ENCODE peak calls at places on chromosomes 7 and 10, in nine cellular contexts. A is upper lobe of left lung, P is PC-9, C is cardiac muscle cell, Z is mammary epithelial cell, D is lower lobe of right lung, O is sigmoid colon, T is fibroblast of lung, G is adrenal gland. N is an unnamed sample.

GRCh38 chr7:75042299-75042698 is 31.3 kb downstream of the RCC1L start:
- DNase-seq in A (peak; percentile 70), P (no peak), C (no peak), Z (no peak), D (no peak), O (no peak), T (no peak), G (peak; percentile 28), N (no peak)

GRCh38 chr7:143069912-143070500 is 17.9 kb downstream of the OR6V1 start:
- DNase-seq in A (no peak), P (no peak), C (no peak), Z (no peak), D (no peak), O (no peak), T (no peak), G (no peak), N (no peak)

GRCh38 chr7:137298464-137298794 is 45.1 kb downstream of the PTN start:
- DNase-seq in A (no peak), P (no peak), C (no peak), Z (no peak), D (no peak), O (no peak), T (no peak), G (no peak), N (no peak)

GRCh38 chr10:133335238-133336122 is 1.2 kb downstream of the CALY start:
- DNase-seq in A (peak; percentile 84), P (no peak), C (peak; percentile 79), Z (no peak), D (peak; percentile 58), O (no peak), T (peak; percentile 69), G (peak; percentile 46), N (no peak)

GRCh38 chr7:112101083-112101846 is 104.9 kb downstream of the DOCK4 start:
- DNase-seq in A (no peak), P (no peak), C (no peak), Z (no peak), D (no peak), O (no peak), T (no peak), G (no peak), N (no peak)

GRCh38 chr7:45583296-45583695 is 9.1 kb downstream of the ADCY1 start:
- DNase-seq in A (no peak), P (no peak), C (no peak), Z (no peak), D (no peak), O (peak; percentile 14), T (no peak), G (no peak), N (no peak)

GRCh38 chr10:33291053-33291592 is 43.3 kb downstream of the NRP1 start:
- DNase-seq in A (no peak), P (peak; percentile 91), C (peak; percentile 68), Z (peak; percentile 88), D (no peak), O (no peak), T (peak; percentile 82), G (no peak), N (no peak)

GRCh38 chr10:89207181-89207800 is at the start of gene CH25H:
- DNase-seq in A (no peak), P (no peak), C (peak; percentile 81), Z (peak; percentile 66), D (peak; percentile 81), O (peak; percentile 92), T (peak; percentile 81), G (peak; percentile 69), N (no peak)

GRCh38 chr7:77439572-77439971 is 23.4 kb upstream of the GSAP start:
- DNase-seq in A (no peak), P (peak; percentile 44), C (peak; percentile 34), Z (peak; percentile 56), D (peak; percentile 76), O (no peak), T (peak; percentile 47), G (peak; percentile 25), N (no peak)

GRCh38 chr7:105759670-105760548 is 116.5 kb downstream of the ATXN7L1 start:
- DNase-seq in A (no peak), P (peak; percentile 64), C (peak; percentile 76), Z (peak; percentile 37), D (no peak), O (peak; percentile 76), T (peak; percentile 81), G (peak; percentile 49), N (no peak)

GRCh38 chr10:7015457-7015856 is 395.4 kb downstream of the SFMBT2 start:
- DNase-seq in A (no peak), P (no peak), C (no peak), Z (peak; percentile 12), D (no peak), O (no peak), T (no peak), G (no peak), N (no peak)

GRCh38 chr7:99837649-99838361 is 10.0 kb downstream of the CYP3A43 start:
- DNase-seq in A (no peak), P (peak; percentile 58), C (peak; percentile 15), Z (peak; percentile 16), D (no peak), O (no peak), T (peak; percentile 9), G (no peak), N (no peak)

GRCh38 chr10:103040424-103040823 is 122.3 kb downstream of the CNNM2 start:
- DNase-seq in A (no peak), P (no peak), C (peak; percentile 36), Z (peak; percentile 83), D (no peak), O (no peak), T (no peak), G (no peak), N (no peak)

GRCh38 chr7:81687062-81687461 is 82.8 kb downstream of the HGF start:
- DNase-seq in A (no peak), P (no peak), C (no peak), Z (no peak), D (no peak), O (no peak), T (peak; percentile 77), G (no peak), N (no peak)

GRCh38 chr7:36430881-36431280 is 41.2 kb downstream of the ANLN start:
- DNase-seq in A (no peak), P (no peak), C (peak; percentile 41), Z (no peak), D (no peak), O (no peak), T (no peak), G (no peak), N (no peak)

DNA sequence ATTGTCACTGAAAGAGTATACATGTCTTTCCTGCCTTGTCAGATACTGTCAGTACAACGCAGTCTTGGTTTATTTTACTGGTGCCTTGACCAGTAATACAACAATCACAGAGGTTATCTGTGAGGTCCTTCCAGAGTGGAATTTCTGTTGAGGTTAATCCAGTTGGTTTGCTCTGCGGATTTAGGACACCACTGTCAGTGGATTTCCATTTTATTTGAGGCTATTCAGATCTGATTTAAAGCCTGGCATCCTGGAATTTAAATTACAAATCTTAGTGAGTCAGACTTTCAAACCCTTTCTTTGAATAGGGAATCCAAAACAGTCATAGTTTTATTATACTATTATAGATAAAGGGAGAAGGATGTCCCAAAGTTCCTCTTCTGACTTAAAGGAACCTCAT is 40.5 kb downstream of the ANLN start:
- DNase-seq in A (no peak), P (no peak), C (peak; percentile 14), Z (no peak), D (no peak), O (no peak), T (no peak), G (no peak), N (no peak)
- H3K36me3 ChIP-seq in A (no peaks in the 10 kb centered on the region), P (peaks cover 73% of the 10 kb centered on the region), C (no peaks in the 10 kb centered on the region), Z (peaks cover 52% of the 10 kb centered on the region), D (no peaks in the 10 kb centered on the region), O (no peaks in the 10 kb centered on the region), T (no peaks in the 10 kb centered on the region), G (no peaks in the 10 kb centered on the region), N (peaks cover 12% of the 10 kb centered on the region)

GRCh38 chr10:58943234-58943633 is 233.2 kb upstream of the PHYHIPL start:
- DNase-seq in A (no peak), P (no peak), C (no peak), Z (no peak), D (no peak), O (no peak), T (no peak), G (no peak), N (no peak)

GRCh38 chr10:58942724-58943123 is 233.7 kb upstream of the PHYHIPL start:
- DNase-seq in A (no peak), P (no peak), C (no peak), Z (no peak), D (no peak), O (no peak), T (no peak), G (no peak), N (no peak)

GRCh38 chr10:58948303-58948702 is 228.1 kb upstream of the PHYHIPL start:
- DNase-seq in A (no peak), P (no peak), C (no peak), Z (no peak), D (no peak), O (no peak), T (no peak), G (no peak), N (no peak)

GRCh38 chr10:58943960-58944359 is 232.5 kb upstream of the PHYHIPL start:
- DNase-seq in A (no peak), P (no peak), C (no peak), Z (no peak), D (no peak), O (no peak), T (no peak), G (no peak), N (no peak)
- H3K36me3 ChIP-seq in A (no peaks in the 10 kb centered on the region), P (no peaks in the 10 kb centered on the region), C (no peaks in the 10 kb centered on the region), Z (no peaks in the 10 kb centered on the region), D (no peaks in the 10 kb centered on the region), O (no peaks in the 10 kb centered on the region), T (no peaks in the 10 kb centered on the region), G (no peaks in the 10 kb centered on the region), N (no peaks in the 10 kb centered on the region)

GRCh38 chr7:108499575-108499974 is 26.4 kb downstream of the PNPLA8 start:
- DNase-seq in A (no peak), P (no peak), C (peak; percentile 23), Z (peak; percentile 41), D (no peak), O (no peak), T (peak; percentile 14), G (no peak), N (no peak)
- H3K36me3 ChIP-seq in A (peaks cover 6% of the 10 kb centered on the region), P (peaks cover 3% of the 10 kb centered on the region), C (peaks cover 35% of the 10 kb centered on the region), Z (peaks cover 2% of the 10 kb centered on the region), D (peaks cover 65% of the 10 kb centered on the region), O (peaks cover 17% of the 10 kb centered on the region), T (no peaks in the 10 kb centered on the region), G (peaks cover 29% of the 10 kb centered on the region), N (peaks cover 5% of the 10 kb centered on the region)

GRCh38 chr7:157412021-157412443 is 75.2 kb downstream of the DNAJB6 start:
- DNase-seq in A (no peak), P (no peak), C (peak; percentile 42), Z (peak; percentile 76), D (peak; percentile 17), O (no peak), T (peak; percentile 69), G (no peak), N (no peak)
- H3K36me3 ChIP-seq in A (peaks cover 18% of the 10 kb centered on the region), P (peaks cover 4% of the 10 kb centered on the region), C (peaks cover 6% of the 10 kb centered on the region), Z (peaks cover 5% of the 10 kb centered on the region), D (peaks cover 67% of the 10 kb centered on the region), O (peaks cover 10% of the 10 kb centered on the region), T (peaks cover 9% of the 10 kb centered on the region), G (peaks cover 28% of the 10 kb centered on the region), N (peaks cover 21% of the 10 kb centered on the region)

N was measured in esophagus squamous epithelium.